ENCODE peak calls at places on chromosomes 4 and X, in five cellular contexts. F, L, C, I and V are unnamed samples.

GRCh38 chr4:12852338-12853307 is 631.5 kb downstream of the RAB28 start:
- DNase-seq in C (no peak), I (no peak), L (peak; percentile 28), F (peak; percentile 69), V (no peak)

GRCh38 chr4:73690051-73690744 is 50.2 kb upstream of the CXCL8 start:
- DNase-seq in L (no peak), I (no peak), F (peak; percentile 86), C (no peak), V (no peak)

GRCh38 chrX:124863303-124863702 is 456.4 kb upstream of the TEX13C start:
- DNase-seq in I (no peak), L (no peak), C (no peak), F (no peak), V (no peak)

GRCh38 chrX:106955004-106955772 is 35.0 kb downstream of the CLDN2 start:
- DNase-seq in C (no peak), L (no peak), F (peak; percentile 47), I (no peak), V (no peak)

GRCh38 chrX:70174754-70175153 is 2.5 kb upstream of the DGAT2L6 start:
- DNase-seq in L (no peak), F (peak; percentile 78), I (no peak), C (no peak), V (no peak)

GRCh38 chr4:61992351-61992750 is 792.2 kb downstream of the ADGRL3 start:
- DNase-seq in L (no peak), F (no peak), I (no peak), C (no peak), V (no peak)

GRCh38 chr4:179755322-179755721 is 2313.1 kb upstream of the AGA start:
- DNase-seq in F (no peak), I (no peak), C (no peak), L (no peak), V (no peak)

GRCh38 chrX:74537011-74537390 is 77.4 kb downstream of the RLIM start:
- DNase-seq in L (no peak), C (no peak), F (peak; percentile 53), I (no peak), V (peak; percentile 25)

GRCh38 chr4:105061136-105061696 is 85.5 kb upstream of the TET2 start:
- DNase-seq in I (no peak), L (no peak), C (no peak), F (peak; percentile 15), V (no peak)

GRCh38 chrX:149467920-149468319 is 37.2 kb downstream of the IDS start:
- DNase-seq in L (no peak), F (no peak), C (no peak), I (no peak), V (no peak)

GRCh38 chrX:10106801-10107200 is 50.0 kb upstream of the CLCN4 start:
- DNase-seq in L (no peak), I (no peak), F (no peak), C (no peak), V (no peak)

GRCh38 chrX:130103605-130104004 is 6.7 kb downstream of the ELF4 start:
- DNase-seq in C (no peak), F (no peak), L (no peak), I (no peak), V (no peak)

GRCh38 chr4:86152454-86152853 is 207.4 kb downstream of the MAPK10 start:
- DNase-seq in C (no peak), L (no peak), F (no peak), I (no peak), V (no peak)

GRCh38 chr4:76590847-76591281 is 155.8 kb downstream of the SHROOM3 start:
- DNase-seq in I (no peak), L (peak; percentile 53), F (no peak), C (no peak), V (no peak)

GRCh38 chr4:80393246-80393969 is 57.9 kb downstream of the CFAP299 start:
- DNase-seq in F (peak; percentile 82), C (no peak), L (peak; percentile 24), I (no peak), V (no peak)

GRCh38 chrX:118240359-118240758 is 105.5 kb upstream of the WDR44 start:
- DNase-seq in F (peak; percentile 65), I (no peak), C (no peak), L (no peak), V (no peak)

GRCh38 chr4:13903061-13903460 is 275.5 kb upstream of the BOD1L1 start:
- DNase-seq in L (no peak), C (no peak), F (no peak), I (no peak), V (no peak)

GRCh38 chrX:145213504-145213903 is 33.8 kb upstream of the SPANXN1 start:
- DNase-seq in F (peak; percentile 12), I (peak; percentile 7), L (no peak), C (no peak), V (no peak)

GRCh38 chr4:1843852-1844251 is 12.1 kb downstream of the LETM1 start:
- DNase-seq in F (peak; percentile 76), I (no peak), C (no peak), L (no peak), V (no peak)

GRCh38 chrX:106481341-106481740 is 130.4 kb upstream of the RADX start:
- DNase-seq in F (peak; percentile 53), I (peak; percentile 67), L (peak; percentile 4), C (peak; percentile 50), V (peak; percentile 33)

GRCh38 chr4:11297201-11297600 is 131.5 kb downstream of the HS3ST1 start:
- DNase-seq in L (no peak), C (no peak), F (peak; percentile 17), I (no peak), V (no peak)

GRCh38 chrX:109783712-109784109 is 50.7 kb upstream of the ACSL4 start:
- DNase-seq in F (no peak), I (no peak), C (peak; percentile 17), L (no peak), V (no peak)

GRCh38 chrX:11341274-11342256 is 48.4 kb downstream of the AMELX start:
- DNase-seq in C (peak; percentile 24), L (peak; percentile 59), F (peak; percentile 97), I (no peak), V (peak; percentile 83)

GRCh38 chrX:49041683-49042529 is 1.3 kb downstream of the TFE3 start:
- DNase-seq in F (peak; percentile 68), C (no peak), I (no peak), L (peak; percentile 25), V (no peak)

GRCh38 chr4:38396091-38396490 is 267.9 kb upstream of the KLF3 start:
- DNase-seq in F (no peak), L (no peak), C (no peak), I (no peak), V (no peak)

GRCh38 chr4:7867191-7867590 is 72.5 kb downstream of the AFAP1 start:
- DNase-seq in F (no peak), C (no peak), I (no peak), L (no peak), V (no peak)

GRCh38 chr4:87007345-87008181 is 72.8 kb downstream of the AFF1 start:
- DNase-seq in L (no peak), F (peak; percentile 50), I (peak; percentile 41), C (peak; percentile 58), V (peak; percentile 45)

GRCh38 chr4:89906316-89906715 is 11.7 kb downstream of the MMRN1 start:
- DNase-seq in F (no peak), I (no peak), C (no peak), L (no peak), V (no peak)

GRCh38 chr4:56803473-56803872 is 18.0 kb downstream of the SPINK2 start:
- DNase-seq in L (no peak), C (no peak), F (no peak), I (no peak), V (no peak)

GRCh38 chr4:168864831-168865541 is 145.1 kb downstream of the CBR4 start:
- DNase-seq in L (no peak), I (no peak), C (no peak), F (peak; percentile 76), V (no peak)

GRCh38 chr4:55673424-55673823 is 37.3 kb upstream of the NMU start:
- DNase-seq in F (no peak), I (no peak), L (no peak), C (no peak), V (no peak)

GRCh38 chrX:24561121-24561520 is 86.0 kb downstream of the PCYT1B start:
- DNase-seq in F (peak; percentile 25), C (no peak), I (no peak), L (no peak), V (no peak)

GRCh38 chrX:55161581-55161980 is 58.6 kb upstream of the PAGE5 start:
- DNase-seq in C (no peak), L (no peak), F (peak; percentile 0), I (no peak), V (no peak)

GRCh38 chrX:55159556-55159955 is 60.6 kb upstream of the PAGE5 start:
- DNase-seq in F (no peak), C (no peak), L (no peak), I (no peak), V (no peak)

GRCh38 chrX:55163171-55163570 is 57.0 kb upstream of the PAGE5 start:
- DNase-seq in C (no peak), L (no peak), F (no peak), I (no peak), V (no peak)

GRCh38 chrX:55160685-55161552 is 59.2 kb upstream of the PAGE5 start:
- DNase-seq in I (peak; percentile 75), F (peak; percentile 79), L (peak; percentile 37), C (peak; percentile 88), V (peak; percentile 85)
- TF ChIP-seq CTCF in I (peak; percentile 58), F (peak; percentile 11), L (no peak), C (peak; percentile 67), V (no peak)

GRCh38 chr4:107518076-107518475 is 202.0 kb downstream of the PAPSS1 start:
- DNase-seq in L (no peak), F (no peak), C (no peak), I (no peak), V (no peak)

GRCh38 chr4:107520368-107520767 is 199.7 kb downstream of the PAPSS1 start:
- DNase-seq in C (no peak), I (no peak), F (no peak), L (no peak), V (no peak)

DNA sequence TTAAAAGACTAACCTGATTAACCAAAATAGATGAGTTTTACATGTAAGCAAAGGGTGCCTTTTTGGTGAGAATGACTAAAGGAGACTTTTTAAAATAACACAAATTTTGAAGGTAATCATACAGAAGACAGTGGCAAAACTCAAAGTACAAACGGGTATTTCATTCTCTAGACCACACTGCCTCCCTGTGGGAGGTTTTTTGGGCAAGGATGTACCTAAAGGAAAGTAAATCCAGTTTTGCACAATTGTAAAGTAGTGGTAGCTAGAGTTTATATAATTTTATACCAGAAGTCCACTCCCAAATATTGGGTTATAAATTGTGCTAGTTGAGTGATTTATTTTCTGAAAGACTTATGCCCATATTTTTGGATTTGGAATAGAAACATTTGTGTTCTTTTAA is 201.0 kb downstream of the PAPSS1 start:
- DNase-seq in C (no peak), L (no peak), I (no peak), F (peak; percentile 41), V (no peak)
- TF ChIP-seq CTCF in C (peak; percentile 24), L (peak; percentile 39), I (peak; percentile 73), F (peak; percentile 48), V (no peak)

DNA sequence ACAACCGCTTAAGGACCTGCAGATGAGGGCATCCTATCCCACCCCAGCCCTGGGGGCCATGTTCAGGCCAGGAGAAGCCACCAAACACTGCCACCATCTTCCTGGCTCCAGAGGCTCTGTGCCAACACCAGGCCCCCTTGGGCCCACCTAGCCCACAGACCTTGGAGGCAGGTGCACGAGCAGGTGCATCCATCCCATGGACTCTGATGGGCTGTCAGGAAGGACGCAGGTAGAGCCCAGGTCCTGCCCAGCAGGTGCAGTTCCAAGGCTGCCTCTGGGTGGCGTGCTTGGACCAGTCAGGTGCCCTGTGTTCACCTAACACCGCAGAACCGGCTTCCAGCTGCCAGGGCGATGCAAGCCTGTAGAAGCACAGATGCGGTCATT is 22.8 kb upstream of the PDE6B start:
- DNase-seq in F (peak; percentile 25), C (peak; percentile 72), I (peak; percentile 40), L (no peak), V (no peak)
- TF ChIP-seq CTCF in F (peak; percentile 52), C (peak; percentile 62), I (peak; percentile 66), L (peak; percentile 36), V (no peak)

GRCh38 chr4:176377705-176378302 is 58.0 kb downstream of the SPCS3 start:
- DNase-seq in C (no peak), I (no peak), F (peak; percentile 40), L (no peak), V (no peak)
- TF ChIP-seq CTCF in C (peak; percentile 8), I (peak; percentile 75), F (peak; percentile 56), L (peak; percentile 29), V (no peak)